ENCODE peak calls at places on chromosomes 5 and 9, in ten cellular contexts. One of them, this sample, is unnamed.

GRCh38 chr5:83396662-83397061 is 74.9 kb upstream of the VCAN start:
- DNase-seq in neural crest cell: no peak
- DNase-seq in chondrocyte: no peak
- DNase-seq in transverse colon: no peak
- DNase-seq in HCT116: no peak
- DNase-seq in CD8-positive, alpha-beta T cell: no peak
- DNase-seq in A549: no peak
- DNase-seq in GM10248: no peak
- DNase-seq in HFF-Myc: no peak
- DNase-seq in choroid plexus epithelial cell: no peak
- DNase-seq in this sample: no peak

GRCh38 chr9:38662763-38663593 is 42.6 kb upstream of the ANKRD18A start:
- DNase-seq in HCT116: no peak
- DNase-seq in chondrocyte: no peak
- DNase-seq in choroid plexus epithelial cell: peak
- DNase-seq in CD8-positive, alpha-beta T cell: no peak
- DNase-seq in HFF-Myc: no peak
- DNase-seq in A549: peak
- DNase-seq in GM10248: no peak
- DNase-seq in neural crest cell: no peak
- DNase-seq in transverse colon: no peak
- DNase-seq in this sample: peak

GRCh38 chr5:5886353-5886752 is 463.9 kb downstream of the ICE1 start:
- DNase-seq in chondrocyte: no peak
- DNase-seq in HCT116: no peak
- DNase-seq in CD8-positive, alpha-beta T cell: no peak
- DNase-seq in GM10248: no peak
- DNase-seq in choroid plexus epithelial cell: no peak
- DNase-seq in HFF-Myc: no peak
- DNase-seq in transverse colon: no peak
- DNase-seq in A549: no peak
- DNase-seq in neural crest cell: no peak
- DNase-seq in this sample: no peak

GRCh38 chr9:27711241-27711640 is 138.0 kb upstream of the C9orf72 start:
- DNase-seq in GM10248: no peak
- DNase-seq in HFF-Myc: no peak
- DNase-seq in A549: no peak
- DNase-seq in choroid plexus epithelial cell: no peak
- DNase-seq in neural crest cell: no peak
- DNase-seq in chondrocyte: no peak
- DNase-seq in CD8-positive, alpha-beta T cell: no peak
- DNase-seq in transverse colon: no peak
- DNase-seq in HCT116: no peak
- DNase-seq in this sample: no peak

GRCh38 chr9:134172198-134173126 is 8.1 kb upstream of the RNU6ATAC start:
- DNase-seq in A549: no peak
- DNase-seq in chondrocyte: peak
- DNase-seq in HFF-Myc: no peak
- DNase-seq in CD8-positive, alpha-beta T cell: no peak
- DNase-seq in neural crest cell: no peak
- DNase-seq in HCT116: no peak
- DNase-seq in GM10248: no peak
- DNase-seq in choroid plexus epithelial cell: no peak
- DNase-seq in transverse colon: no peak
- DNase-seq in this sample: no peak

GRCh38 chr5:133333561-133334150 is 278.7 kb downstream of the FSTL4 start:
- DNase-seq in chondrocyte: no peak
- DNase-seq in transverse colon: no peak
- DNase-seq in HFF-Myc: no peak
- DNase-seq in choroid plexus epithelial cell: no peak
- DNase-seq in HCT116: no peak
- DNase-seq in A549: no peak
- DNase-seq in CD8-positive, alpha-beta T cell: no peak
- DNase-seq in GM10248: no peak
- DNase-seq in neural crest cell: no peak
- DNase-seq in this sample: no peak

GRCh38 chr5:51373880-51374523 is 9.2 kb upstream of the ISL1 start:
- DNase-seq in A549: no peak
- DNase-seq in neural crest cell: no peak
- DNase-seq in HCT116: no peak
- DNase-seq in CD8-positive, alpha-beta T cell: no peak
- DNase-seq in chondrocyte: no peak
- DNase-seq in HFF-Myc: no peak
- DNase-seq in GM10248: no peak
- DNase-seq in transverse colon: peak
- DNase-seq in choroid plexus epithelial cell: no peak
- DNase-seq in this sample: no peak

GRCh38 chr5:132491368-132492364 is 1.1 kb upstream of the IRF1 start:
- DNase-seq in HFF-Myc: no peak
- DNase-seq in CD8-positive, alpha-beta T cell: no peak
- DNase-seq in A549: no peak
- DNase-seq in choroid plexus epithelial cell: no peak
- DNase-seq in HCT116: no peak
- DNase-seq in transverse colon: peak
- DNase-seq in chondrocyte: no peak
- DNase-seq in neural crest cell: no peak
- DNase-seq in GM10248: peak
- DNase-seq in this sample: peak

GRCh38 chr5:83048277-83048676 is 28.9 kb downstream of the TMEM167A start:
- DNase-seq in chondrocyte: no peak
- DNase-seq in CD8-positive, alpha-beta T cell: no peak
- DNase-seq in GM10248: no peak
- DNase-seq in neural crest cell: no peak
- DNase-seq in A549: no peak
- DNase-seq in HFF-Myc: no peak
- DNase-seq in HCT116: no peak
- DNase-seq in transverse colon: no peak
- DNase-seq in choroid plexus epithelial cell: peak
- DNase-seq in this sample: no peak

GRCh38 chr9:129252937-129253819 is 75.1 kb upstream of the IER5L start:
- DNase-seq in chondrocyte: peak
- DNase-seq in choroid plexus epithelial cell: no peak
- DNase-seq in HCT116: no peak
- DNase-seq in transverse colon: no peak
- DNase-seq in GM10248: no peak
- DNase-seq in HFF-Myc: no peak
- DNase-seq in neural crest cell: peak
- DNase-seq in A549: no peak
- DNase-seq in CD8-positive, alpha-beta T cell: no peak
- DNase-seq in this sample: no peak

DNA sequence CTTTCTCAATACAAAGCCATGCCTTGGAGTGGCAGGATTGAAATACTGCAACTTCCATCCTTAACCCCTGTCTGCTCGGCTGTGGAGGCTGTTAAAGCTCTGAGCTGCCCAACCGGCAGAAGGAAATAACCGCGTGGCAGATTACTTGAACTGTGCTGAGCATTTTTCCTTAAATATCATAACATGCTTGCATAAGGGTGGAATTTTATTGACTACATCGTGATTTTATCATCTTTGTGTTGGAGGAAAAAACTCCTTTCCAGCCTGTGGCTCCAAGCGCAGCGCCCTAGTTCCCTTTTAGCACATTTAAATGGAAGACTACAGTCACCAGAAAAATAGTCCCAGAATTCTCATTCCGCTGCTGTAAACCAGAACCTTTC is 1.6 kb downstream of the SHC3 start:
- DNase-seq in HCT116: no peak
- DNase-seq in chondrocyte: no peak
- DNase-seq in HFF-Myc: no peak
- DNase-seq in neural crest cell: no peak
- DNase-seq in choroid plexus epithelial cell: peak
- DNase-seq in CD8-positive, alpha-beta T cell: no peak
- DNase-seq in A549: no peak
- DNase-seq in transverse colon: no peak
- DNase-seq in GM10248: no peak
- DNase-seq in this sample: no peak
- TF ChIP-seq CTCF in HCT116: no peak
- TF ChIP-seq CTCF in chondrocyte: no peak
- TF ChIP-seq CTCF in HFF-Myc: no peak
- TF ChIP-seq CTCF in neural crest cell: no peak
- TF ChIP-seq CTCF in choroid plexus epithelial cell: peak
- TF ChIP-seq CTCF in CD8-positive, alpha-beta T cell: no peak
- TF ChIP-seq CTCF in A549: no peak
- TF ChIP-seq CTCF in transverse colon: no peak
- TF ChIP-seq CTCF in GM10248: no peak
- TF ChIP-seq CTCF in this sample: no peak

DNA sequence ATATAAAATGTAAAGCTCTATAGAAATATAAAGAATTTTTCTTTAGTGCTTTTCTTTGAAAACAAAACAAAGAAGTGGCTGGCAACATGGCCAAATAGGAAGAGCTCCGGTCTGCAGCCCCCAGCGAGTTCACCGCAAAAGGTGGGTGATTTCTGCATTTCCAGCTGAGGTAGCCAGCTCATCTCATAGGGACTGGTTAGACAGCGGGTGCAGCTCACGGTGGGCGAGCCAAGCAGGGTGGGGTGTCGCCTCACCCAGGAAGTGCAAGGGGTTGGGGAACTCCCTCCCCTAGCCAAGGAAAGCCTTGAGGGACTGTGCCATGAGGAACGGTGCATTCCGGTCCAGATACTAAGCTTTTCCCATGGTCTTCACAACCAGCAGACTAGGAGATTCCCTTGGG is 21.0 kb upstream of the TIMD4 start:
- DNase-seq in chondrocyte: no peak
- DNase-seq in HFF-Myc: no peak
- DNase-seq in choroid plexus epithelial cell: no peak
- DNase-seq in neural crest cell: no peak
- DNase-seq in A549: no peak
- DNase-seq in transverse colon: no peak
- DNase-seq in GM10248: no peak
- DNase-seq in CD8-positive, alpha-beta T cell: no peak
- DNase-seq in HCT116: no peak
- DNase-seq in this sample: no peak
- TF ChIP-seq CTCF in chondrocyte: no peak
- TF ChIP-seq CTCF in HFF-Myc: no peak
- TF ChIP-seq CTCF in choroid plexus epithelial cell: no peak
- TF ChIP-seq CTCF in neural crest cell: no peak
- TF ChIP-seq CTCF in A549: no peak
- TF ChIP-seq CTCF in transverse colon: no peak
- TF ChIP-seq CTCF in GM10248: no peak
- TF ChIP-seq CTCF in CD8-positive, alpha-beta T cell: no peak
- TF ChIP-seq CTCF in HCT116: no peak
- TF ChIP-seq CTCF in this sample: no peak

GRCh38 chr5:73498057-73498992 is at the start of gene BTF3:
- DNase-seq in HFF-Myc: peak
- DNase-seq in A549: peak
- DNase-seq in choroid plexus epithelial cell: peak
- DNase-seq in HCT116: peak
- DNase-seq in neural crest cell: peak
- DNase-seq in GM10248: peak
- DNase-seq in CD8-positive, alpha-beta T cell: peak
- DNase-seq in transverse colon: peak
- DNase-seq in chondrocyte: peak
- DNase-seq in this sample: peak

GRCh38 chr5:73495772-73496346 is 2.4 kb upstream of the BTF3 start:
- DNase-seq in CD8-positive, alpha-beta T cell: no peak
- DNase-seq in HCT116: no peak
- DNase-seq in transverse colon: no peak
- DNase-seq in A549: no peak
- DNase-seq in GM10248: no peak
- DNase-seq in chondrocyte: no peak
- DNase-seq in neural crest cell: no peak
- DNase-seq in HFF-Myc: no peak
- DNase-seq in choroid plexus epithelial cell: no peak
- DNase-seq in this sample: no peak

GRCh38 chr5:73499187-73499586 is 945 bp downstream of the BTF3 start:
- DNase-seq in HFF-Myc: no peak
- DNase-seq in A549: no peak
- DNase-seq in transverse colon: no peak
- DNase-seq in HCT116: no peak
- DNase-seq in chondrocyte: no peak
- DNase-seq in choroid plexus epithelial cell: peak
- DNase-seq in GM10248: no peak
- DNase-seq in neural crest cell: no peak
- DNase-seq in CD8-positive, alpha-beta T cell: no peak
- DNase-seq in this sample: peak

GRCh38 chr5:73497537-73498056 is 645 bp upstream of the BTF3 start:
- DNase-seq in HFF-Myc: no peak
- DNase-seq in neural crest cell: no peak
- DNase-seq in transverse colon: no peak
- DNase-seq in chondrocyte: no peak
- DNase-seq in GM10248: no peak
- DNase-seq in CD8-positive, alpha-beta T cell: no peak
- DNase-seq in A549: no peak
- DNase-seq in choroid plexus epithelial cell: no peak
- DNase-seq in HCT116: no peak
- DNase-seq in this sample: no peak

DNA sequence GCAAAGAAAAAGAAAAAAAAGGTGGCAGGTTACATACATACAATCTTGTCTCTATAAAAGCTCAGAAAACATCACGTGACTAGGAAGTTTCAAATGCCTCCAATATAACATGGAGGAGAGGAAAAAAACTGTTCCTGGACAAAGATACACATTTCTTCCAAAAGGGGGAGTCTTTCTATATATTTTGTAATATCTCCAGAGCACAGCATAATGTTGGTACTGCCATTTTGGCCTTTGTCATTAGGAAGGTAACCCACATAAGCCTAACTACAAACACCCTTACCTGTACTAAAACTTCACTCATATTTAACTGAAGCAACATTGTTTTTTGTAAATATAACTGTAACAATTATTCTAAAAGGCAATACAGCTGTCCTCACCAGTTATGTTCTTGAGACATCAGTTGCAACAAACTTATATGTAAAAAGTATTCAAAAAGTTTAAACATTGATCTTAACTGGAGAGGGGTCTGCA is 1.2 kb upstream of the BTF3 start:
- DNase-seq in GM10248: no peak
- DNase-seq in chondrocyte: no peak
- DNase-seq in transverse colon: no peak
- DNase-seq in choroid plexus epithelial cell: peak
- DNase-seq in CD8-positive, alpha-beta T cell: no peak
- DNase-seq in neural crest cell: no peak
- DNase-seq in HCT116: peak
- DNase-seq in A549: peak
- DNase-seq in HFF-Myc: peak
- DNase-seq in this sample: peak
- TF ChIP-seq CTCF in GM10248: no peak
- TF ChIP-seq CTCF in chondrocyte: peak
- TF ChIP-seq CTCF in transverse colon: peak
- TF ChIP-seq CTCF in choroid plexus epithelial cell: peak
- TF ChIP-seq CTCF in CD8-positive, alpha-beta T cell: no peak
- TF ChIP-seq CTCF in neural crest cell: peak
- TF ChIP-seq CTCF in HCT116: peak
- TF ChIP-seq CTCF in A549: peak
- TF ChIP-seq CTCF in HFF-Myc: peak
- TF ChIP-seq CTCF in this sample: peak

GRCh38 chr5:67493676-67494075 is 297.1 kb upstream of the CD180 start:
- DNase-seq in HCT116: peak
- DNase-seq in neural crest cell: no peak
- DNase-seq in A549: peak
- DNase-seq in transverse colon: peak
- DNase-seq in choroid plexus epithelial cell: peak
- DNase-seq in HFF-Myc: no peak
- DNase-seq in chondrocyte: no peak
- DNase-seq in CD8-positive, alpha-beta T cell: no peak
- DNase-seq in GM10248: no peak
- DNase-seq in this sample: peak
- TF ChIP-seq CTCF in HCT116: peak
- TF ChIP-seq CTCF in neural crest cell: peak
- TF ChIP-seq CTCF in A549: no peak
- TF ChIP-seq CTCF in transverse colon: peak
- TF ChIP-seq CTCF in choroid plexus epithelial cell: peak
- TF ChIP-seq CTCF in HFF-Myc: peak
- TF ChIP-seq CTCF in chondrocyte: peak
- TF ChIP-seq CTCF in CD8-positive, alpha-beta T cell: no peak
- TF ChIP-seq CTCF in GM10248: no peak
- TF ChIP-seq CTCF in this sample: no peak